ENCODE peak calls at places on chromosomes 16 and 17, in eight cellular contexts. T is neural progenitor cell, H is ovary, G is colonic mucosa, U is PC-9, Y is GM23338, C is lower leg skin, V is stomach. E is an unnamed sample.

GRCh38 chr16:70665806-70666735 is 19.7 kb downstream of the IL34 start:
- DNase-seq in T (no peak), H (peak; percentile 20), G (no peak), U (no peak), Y (no peak), C (no peak), V (no peak), E (no peak)

GRCh38 chr17:77974396-77974795 is 15.9 kb downstream of the TNRC6C start:
- DNase-seq in T (no peak), H (no peak), G (no peak), U (no peak), Y (no peak), C (no peak), V (no peak), E (no peak)

GRCh38 chr17:7294614-7295153 is at the start of gene YBX2:
- DNase-seq in T (peak; percentile 95), H (peak; percentile 54), G (peak; percentile 94), U (peak; percentile 53), Y (peak; percentile 98), C (no peak), V (peak; percentile 85), E (peak; percentile 65)

GRCh38 chr17:50151937-50152547 is 1.6 kb upstream of the PPP1R9B start:
- DNase-seq in T (peak; percentile 92), H (peak; percentile 82), G (peak; percentile 95), U (peak; percentile 82), Y (peak; percentile 96), C (peak; percentile 83), V (peak; percentile 83), E (peak; percentile 86)

GRCh38 chr16:75102595-75102994 is 14.0 kb downstream of the LDHD start:
- DNase-seq in T (no peak), H (no peak), G (no peak), U (no peak), Y (no peak), C (no peak), V (no peak), E (no peak)

GRCh38 chr16:75065149-75065807 is 51.3 kb downstream of the LDHD start:
- DNase-seq in T (no peak), H (no peak), G (peak; percentile 67), U (peak; percentile 37), Y (no peak), C (no peak), V (no peak), E (no peak)

GRCh38 chr17:73401911-73402310 is 90.1 kb upstream of the CDC42EP4 start:
- DNase-seq in T (peak; percentile 28), H (peak; percentile 42), G (no peak), U (no peak), Y (peak; percentile 81), C (no peak), V (no peak), E (peak; percentile 43)

GRCh38 chr16:81636298-81636960 is 142.7 kb upstream of the PLCG2 start:
- DNase-seq in T (no peak), H (no peak), G (no peak), U (no peak), Y (no peak), C (no peak), V (no peak), E (no peak)

GRCh38 chr16:62058412-62058811 is 22.2 kb upstream of the CDH8 start:
- DNase-seq in T (no peak), H (no peak), G (no peak), U (no peak), Y (peak; percentile 47), C (no peak), V (no peak), E (no peak)

GRCh38 chr17:37530420-37530819 is 40.7 kb downstream of the DUSP14 start:
- DNase-seq in T (no peak), H (no peak), G (no peak), U (no peak), Y (no peak), C (no peak), V (no peak), E (no peak)

GRCh38 chr17:28252436-28252835 is 66.6 kb upstream of the TMEM97 start:
- DNase-seq in T (no peak), H (no peak), G (no peak), U (no peak), Y (no peak), C (no peak), V (no peak), E (no peak)

GRCh38 chr17:65914784-65915342 is 277.1 kb downstream of the CEP112 start:
- DNase-seq in T (no peak), H (no peak), G (no peak), U (no peak), Y (no peak), C (no peak), V (no peak), E (no peak)

DNA sequence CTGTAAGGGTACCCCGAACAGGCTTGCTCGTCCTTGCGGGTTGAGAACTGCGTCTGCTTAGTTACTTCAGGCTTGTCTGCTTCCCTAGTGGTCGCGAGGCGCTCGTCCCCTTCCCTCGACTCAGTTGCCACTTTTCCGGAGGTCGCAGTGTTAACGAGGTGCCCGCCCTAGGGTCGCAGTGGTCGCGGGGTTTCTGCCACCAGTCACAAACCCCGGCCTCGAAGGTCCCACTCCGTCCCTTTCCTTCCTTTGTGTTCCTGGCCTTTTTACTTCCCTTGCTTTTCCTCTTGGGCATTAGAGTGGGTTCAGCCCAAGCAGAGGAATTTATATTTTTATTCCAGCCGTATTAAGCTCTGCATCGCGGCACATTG is 299 bp downstream of the NUP85 start:
- DNase-seq in T (no peak), H (no peak), G (no peak), U (no peak), Y (no peak), C (no peak), V (no peak), E (no peak)
- H3K4me3 ChIP-seq in T (peak overlapping the region; percentile 80), H (peak overlapping the region; percentile 87), G (peak overlapping the region; percentile 91), U (peak overlapping the region; percentile 93), Y (peak overlapping the region; percentile 97), C (peak overlapping the region; percentile 55), V (peak overlapping the region; percentile 88), E (peak overlapping the region; percentile 38)

GRCh38 chr17:82416264-82416663 is 1.9 kb upstream of the HEXD start:
- DNase-seq in T (no peak), H (no peak), G (no peak), U (no peak), Y (no peak), C (no peak), V (no peak), E (no peak)

GRCh38 chr17:82415786-82416185 is 2.4 kb upstream of the HEXD start:
- DNase-seq in T (no peak), H (no peak), G (no peak), U (no peak), Y (no peak), C (no peak), V (no peak), E (no peak)

GRCh38 chr17:82416771-82417170 is 1.4 kb upstream of the HEXD start:
- DNase-seq in T (no peak), H (no peak), G (no peak), U (no peak), Y (no peak), C (no peak), V (no peak), E (no peak)

GRCh38 chr17:82418001-82418986 is at the start of the genes HEXD and OGFOD3:
- DNase-seq in T (peak; percentile 96), H (peak; percentile 87), G (peak; percentile 83), U (peak; percentile 91), Y (peak; percentile 92), C (no peak), V (peak; percentile 90), E (peak; percentile 70)

GRCh38 chr17:82419471-82419995 is 1.1 kb upstream of the OGFOD3 start:
- DNase-seq in T (no peak), H (no peak), G (no peak), U (no peak), Y (no peak), C (no peak), V (no peak), E (no peak)
- H3K4me3 ChIP-seq in T (peak overlapping the region; percentile 98), H (no peak overlapping the region), G (peak overlapping the region; percentile 66), U (peak overlapping the region; percentile 81), Y (peak overlapping the region; percentile 86), C (no peak overlapping the region), V (peak overlapping the region; percentile 92), E (no peak overlapping the region)

DNA sequence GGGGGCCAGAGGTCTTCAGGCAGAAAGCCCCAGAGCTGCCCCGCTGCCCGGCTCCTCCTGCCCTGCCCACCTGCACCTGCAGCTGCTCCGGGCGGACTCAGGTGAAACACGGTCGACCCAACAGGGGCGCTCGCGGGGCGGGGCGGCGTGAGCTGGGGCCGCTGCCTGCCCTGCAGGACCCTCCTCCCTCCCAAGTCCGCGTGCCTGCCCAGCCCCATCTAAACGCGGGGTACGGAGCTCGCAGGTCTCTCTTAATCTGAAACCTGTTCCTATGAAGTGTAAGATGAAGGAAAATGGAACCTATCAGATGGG is 28.1 kb downstream of the GNPTG start:
- DNase-seq in T (no peak), H (no peak), G (no peak), U (no peak), Y (peak; percentile 83), C (no peak), V (no peak), E (no peak)
- H3K4me3 ChIP-seq in T (peak overlapping the region; percentile 80), H (peak overlapping the region; percentile 37), G (peak overlapping the region; percentile 53), U (peak overlapping the region; percentile 80), Y (peak overlapping the region; percentile 86), C (no peak overlapping the region), V (peak overlapping the region; percentile 60), E (no peak overlapping the region)

GRCh38 chr17:44324571-44325275 is at the start of gene SLC25A39:
- DNase-seq in T (peak; percentile 96), H (peak; percentile 95), G (peak; percentile 95), U (peak; percentile 96), Y (peak; percentile 93), C (peak; percentile 90), V (peak; percentile 97), E (peak; percentile 97)

GRCh38 chr17:44327715-44328449 is 3.3 kb upstream of the SLC25A39 start:
- DNase-seq in T (no peak), H (no peak), G (no peak), U (no peak), Y (no peak), C (no peak), V (no peak), E (no peak)

GRCh38 chr17:44324092-44324570 is 492 bp downstream of the SLC25A39 start:
- DNase-seq in T (peak; percentile 53), H (no peak), G (no peak), U (peak; percentile 37), Y (no peak), C (no peak), V (no peak), E (no peak)

GRCh38 chr17:44323359-44324091 is 1.1 kb downstream of the SLC25A39 start:
- DNase-seq in T (no peak), H (no peak), G (peak; percentile 32), U (no peak), Y (no peak), C (no peak), V (no peak), E (no peak)

GRCh38 chr17:44326867-44327444 is 2.3 kb upstream of the SLC25A39 start:
- DNase-seq in T (peak; percentile 97), H (peak; percentile 96), G (peak; percentile 99), U (peak; percentile 93), Y (peak; percentile 99), C (peak; percentile 96), V (peak; percentile 97), E (peak; percentile 98)
- H3K4me3 ChIP-seq in T (no peak overlapping the region), H (peak overlapping the region; percentile 15), G (no peak overlapping the region), U (peak overlapping the region; percentile 18), Y (peak overlapping the region; percentile 42), C (no peak overlapping the region), V (peak overlapping the region; percentile 99), E (no peak overlapping the region)

GRCh38 chr16:57752203-57752580 is 16.6 kb downstream of the KATNB1 start:
- DNase-seq in T (no peak), H (no peak), G (no peak), U (no peak), Y (no peak), C (no peak), V (no peak), E (no peak)
- H3K4me3 ChIP-seq in T (no peak overlapping the region), H (no peak overlapping the region), G (no peak overlapping the region), U (no peak overlapping the region), Y (no peak overlapping the region), C (no peak overlapping the region), V (no peak overlapping the region), E (no peak overlapping the region)